ENCODE peak calls at places on chromosomes 2 and 18, in six cellular contexts. X is H1; K is CD4-positive, CD25-positive, alpha-beta regulatory T cell; H is colonic mucosa; C is heart left ventricle; M is mesenchymal stem cell. P is an unnamed sample.

GRCh38 chr18:13545955-13546354 is 180.4 kb downstream of the FAM210A start:
- DNase-seq in X (no peak), K (no peak), H (no peak), C (no peak), M (no peak), P (no peak)

GRCh38 chr2:174078275-174078674 is 113.1 kb upstream of the SP3 start:
- DNase-seq in X (no peak), K (no peak), H (no peak), C (no peak), M (peak; percentile 31), P (peak; percentile 2)

GRCh38 chr18:58580623-58581022 is 48.3 kb downstream of the ALPK2 start:
- DNase-seq in X (no peak), K (no peak), H (no peak), C (no peak), M (peak; percentile 86), P (no peak)

GRCh38 chr2:203061346-203061745 is 46.7 kb downstream of the NBEAL1 start:
- DNase-seq in X (peak; percentile 3), K (no peak), H (no peak), C (no peak), M (peak; percentile 90), P (no peak)

GRCh38 chr2:7929276-7929675 is 752.6 kb upstream of the ID2 start:
- DNase-seq in X (no peak), K (no peak), H (no peak), C (no peak), M (no peak), P (no peak)

GRCh38 chr2:163553601-163554000 is 182.2 kb downstream of the FIGN start:
- DNase-seq in X (no peak), K (no peak), H (no peak), C (no peak), M (no peak), P (no peak)

GRCh38 chr2:223051580-223052375 is at the start of gene KCNE4:
- DNase-seq in X (no peak), K (no peak), H (peak; percentile 42), C (no peak), M (peak; percentile 90), P (no peak)

GRCh38 chr2:148810081-148810480 is 64.9 kb upstream of the KIF5C start:
- DNase-seq in X (no peak), K (no peak), H (no peak), C (no peak), M (no peak), P (no peak)

GRCh38 chr2:99865818-99866676 is 276.3 kb downstream of the AFF3 start:
- DNase-seq in X (no peak), K (no peak), H (no peak), C (no peak), M (peak; percentile 78), P (no peak)

GRCh38 chr2:134576478-134576877 is 142.3 kb downstream of the TMEM163 start:
- DNase-seq in X (no peak), K (peak; percentile 20), H (no peak), C (no peak), M (no peak), P (peak; percentile 29)

GRCh38 chr18:24006731-24007308 is 7.7 kb upstream of the TTC39C start:
- DNase-seq in X (no peak), K (no peak), H (no peak), C (no peak), M (peak; percentile 13), P (peak; percentile 41)

GRCh38 chr2:46814160-46814559 is 101.4 kb downstream of the MCFD2 start:
- DNase-seq in X (no peak), K (no peak), H (peak; percentile 52), C (peak; percentile 89), M (no peak), P (no peak)

DNA sequence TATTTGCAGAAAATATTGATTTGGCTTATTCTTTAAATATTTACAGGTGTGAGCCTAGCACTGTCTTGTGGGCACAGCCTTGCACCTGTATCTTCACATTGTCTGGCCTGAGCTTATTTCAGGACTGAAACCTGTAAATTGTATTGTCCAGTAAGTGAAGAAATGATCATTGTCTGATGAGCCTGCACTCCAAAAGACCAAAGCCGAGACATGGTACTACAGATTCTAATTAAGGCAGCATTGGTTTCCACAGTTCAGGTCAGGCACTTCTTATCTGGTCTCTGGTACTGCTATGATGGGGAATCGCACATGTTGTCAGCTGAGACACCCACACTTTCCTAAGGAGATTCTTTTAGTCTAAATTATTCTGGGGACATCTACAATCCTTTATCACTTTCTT is 479.0 kb downstream of the TDRD15 start:
- DNase-seq in X (no peak), K (no peak), H (no peak), C (no peak), M (no peak), P (no peak)
- H3K4me3 ChIP-seq in X (no peak overlapping the region), K (no peak overlapping the region), H (no peak overlapping the region), C (no peak overlapping the region), M (no peak overlapping the region), P (no peak overlapping the region)

GRCh38 chr18:9613550-9614400 is 584 bp downstream of the PPP4R1 start:
- DNase-seq in X (no peak), K (peak; percentile 26), H (peak; percentile 69), C (peak; percentile 66), M (peak; percentile 70), P (peak; percentile 35)

GRCh38 chr18:9615280-9615797 is 980 bp upstream of the PPP4R1 start:
- DNase-seq in X (no peak), K (no peak), H (no peak), C (no peak), M (no peak), P (no peak)

GRCh38 chr18:9617006-9617542 is 2.7 kb upstream of the PPP4R1 start:
- DNase-seq in X (no peak), K (no peak), H (no peak), C (no peak), M (peak; percentile 47), P (no peak)

GRCh38 chr18:9614401-9615279 is at the start of gene PPP4R1:
- DNase-seq in X (peak; percentile 53), K (peak; percentile 55), H (peak; percentile 79), C (peak; percentile 87), M (peak; percentile 72), P (peak; percentile 64)

DNA sequence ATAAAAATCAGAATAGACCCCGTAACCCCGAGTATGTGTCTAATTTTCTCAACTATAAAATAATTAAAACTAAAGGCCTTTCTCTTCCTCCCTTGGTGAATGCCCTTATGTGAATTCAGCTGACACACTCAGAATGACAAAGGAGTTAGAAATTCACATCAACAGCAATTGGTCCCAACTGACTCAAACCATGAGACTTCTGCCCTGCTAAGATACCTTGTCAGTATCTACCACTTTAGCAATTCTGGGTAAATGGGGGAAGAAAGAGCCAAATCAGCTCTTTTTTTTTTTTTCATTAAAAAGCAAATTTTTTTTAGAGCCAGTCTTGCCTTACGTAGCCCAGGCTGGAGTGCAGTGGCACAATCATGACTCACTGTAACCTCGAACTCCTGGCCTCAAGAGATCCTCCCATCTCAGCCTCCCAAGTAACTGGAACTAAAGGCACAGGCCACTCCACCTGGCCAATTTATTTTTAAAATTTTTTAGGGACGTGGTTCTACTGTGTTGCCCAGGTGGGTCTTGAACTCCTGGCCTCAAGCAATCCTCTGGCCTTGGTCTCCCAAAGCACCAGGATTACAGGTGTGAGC is 1.7 kb upstream of the PPP4R1 start:
- DNase-seq in X (no peak), K (no peak), H (no peak), C (no peak), M (peak; percentile 46), P (no peak)
- H3K4me1 ChIP-seq in X (peaks cover 4% of the 10 kb centered on the region), K (peaks cover 30% of the 10 kb centered on the region), H (peaks cover 7% of the 10 kb centered on the region), C (peaks cover 38% of the 10 kb centered on the region), M (peaks cover 7% of the 10 kb centered on the region), P (peaks cover 31% of the 10 kb centered on the region)

DNA sequence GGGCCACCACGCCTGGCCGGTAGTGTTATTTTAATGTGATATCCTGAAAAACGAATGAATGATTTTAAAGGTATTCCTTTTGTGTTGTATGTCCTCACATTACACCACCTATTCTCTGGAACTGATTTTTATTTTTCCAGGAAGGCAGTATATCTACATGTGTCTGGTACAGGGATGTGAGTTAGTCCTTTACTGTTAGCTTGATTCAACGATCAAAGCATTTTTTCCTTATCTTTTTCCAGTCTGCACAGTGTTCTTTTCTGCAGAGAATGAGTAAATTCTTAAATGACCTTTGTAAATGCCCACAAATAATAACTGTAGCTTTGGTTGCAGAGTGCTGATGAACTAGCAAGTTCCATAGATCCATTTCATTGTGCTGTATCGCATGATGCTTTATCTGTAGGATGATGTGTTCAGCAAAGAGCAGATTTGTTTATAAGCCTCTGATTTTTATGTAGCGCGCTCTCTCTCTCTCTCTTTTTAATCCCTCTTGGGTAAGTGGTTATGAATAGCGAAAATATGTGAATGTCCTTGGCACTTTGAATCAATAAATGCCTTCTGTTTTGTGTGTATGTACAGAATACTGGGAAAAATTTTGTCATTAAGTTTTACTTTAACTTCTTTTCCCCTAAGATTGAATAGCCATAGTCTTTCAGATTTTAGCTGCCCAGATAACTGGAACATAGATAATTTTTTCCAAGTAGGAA is 82.5 kb upstream of the EML6 start:
- DNase-seq in X (no peak), K (no peak), H (no peak), C (no peak), M (no peak), P (no peak)
- H3K27ac ChIP-seq in X (no peak overlapping the region), K (no peak overlapping the region), H (no peak overlapping the region), C (peak overlapping the region; percentile 30), M (no peak overlapping the region), P (no peak overlapping the region)

DNA sequence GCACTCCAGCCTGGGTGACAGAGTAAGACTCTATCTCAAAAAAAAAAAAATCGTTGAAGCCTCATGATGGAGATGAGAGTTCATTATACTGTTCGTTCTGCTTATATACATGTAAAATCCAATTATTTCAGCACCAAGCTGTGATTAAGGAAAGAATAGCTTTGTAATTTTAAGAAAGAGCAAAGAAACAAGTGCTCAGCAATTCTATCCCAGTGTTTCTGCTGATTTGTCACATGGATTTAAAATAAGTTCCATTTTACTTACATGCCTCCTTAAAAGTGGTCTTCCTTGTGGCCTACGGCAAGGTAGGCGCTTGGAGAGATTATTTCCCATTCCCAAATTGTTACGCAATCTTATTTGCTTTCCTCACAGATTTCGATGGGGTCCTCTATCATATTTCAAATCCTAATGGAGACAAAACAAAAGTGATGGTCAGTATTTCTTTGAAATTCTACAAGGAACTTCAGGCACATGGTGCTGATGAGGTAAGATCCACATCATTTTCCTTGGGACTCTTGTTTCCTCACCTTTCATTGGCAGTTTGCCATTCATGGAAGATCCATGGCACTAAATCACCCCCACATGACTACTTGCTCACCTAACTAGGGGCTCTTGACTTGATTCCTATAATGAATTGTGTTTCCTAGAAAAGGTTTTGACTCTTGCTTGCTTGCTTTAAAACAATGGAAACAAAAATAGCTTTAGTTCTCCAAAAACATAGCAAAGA is 11.5 kb downstream of the ARPC2 start:
- DNase-seq in X (no peak), K (no peak), H (no peak), C (no peak), M (peak; percentile 34), P (no peak)
- H3K4me3 ChIP-seq in X (no peak overlapping the region), K (peak overlapping the region; percentile 68), H (no peak overlapping the region), C (no peak overlapping the region), M (no peak overlapping the region), P (no peak overlapping the region)

P was measured in CD4-positive, alpha-beta memory T cell.